ENCODE peak calls at places on chromosomes 5 and 9, in four cellular contexts. One of them, this sample, is unnamed.

GRCh38 chr9:87119328-87119881 is 172.1 kb upstream of the GAS1 start:
- DNase-seq in colonic mucosa: no peak
- DNase-seq in psoas muscle: no peak
- DNase-seq in ovary: no peak
- DNase-seq in this sample: no peak

GRCh38 chr5:176543428-176544182 is 5.5 kb upstream of the CDHR2 start:
- DNase-seq in ovary: peak
- DNase-seq in psoas muscle: peak
- DNase-seq in colonic mucosa: peak
- DNase-seq in this sample: no peak

GRCh38 chr5:128669803-128670202 is 131.8 kb upstream of the FBN2 start:
- DNase-seq in colonic mucosa: no peak
- DNase-seq in psoas muscle: no peak
- DNase-seq in ovary: no peak
- DNase-seq in this sample: no peak

GRCh38 chr5:82222597-82223574 is 55.3 kb downstream of the RPS23 start:
- DNase-seq in colonic mucosa: no peak
- DNase-seq in ovary: no peak
- DNase-seq in psoas muscle: no peak
- DNase-seq in this sample: no peak

GRCh38 chr9:82062245-82062644 is 73.7 kb downstream of the SPATA31D1 start:
- DNase-seq in ovary: no peak
- DNase-seq in psoas muscle: no peak
- DNase-seq in colonic mucosa: no peak
- DNase-seq in this sample: no peak

GRCh38 chr9:35962126-35962906 is 4.4 kb upstream of the OR2S2 start:
- DNase-seq in ovary: no peak
- DNase-seq in psoas muscle: peak
- DNase-seq in colonic mucosa: no peak
- DNase-seq in this sample: no peak

GRCh38 chr9:136046555-136046921 is 48.6 kb downstream of the NACC2 start:
- DNase-seq in ovary: no peak
- DNase-seq in colonic mucosa: no peak
- DNase-seq in psoas muscle: no peak
- DNase-seq in this sample: no peak

GRCh38 chr9:86064220-86064619 is 35.1 kb downstream of the GOLM1 start:
- DNase-seq in colonic mucosa: peak
- DNase-seq in ovary: no peak
- DNase-seq in psoas muscle: no peak
- DNase-seq in this sample: no peak

GRCh38 chr9:109483771-109484442 is 14.2 kb downstream of the PTPN3 start:
- DNase-seq in colonic mucosa: no peak
- DNase-seq in ovary: no peak
- DNase-seq in psoas muscle: peak
- DNase-seq in this sample: no peak

GRCh38 chr5:15489571-15490235 is 10.3 kb upstream of the FBXL7 start:
- DNase-seq in ovary: no peak
- DNase-seq in psoas muscle: no peak
- DNase-seq in colonic mucosa: no peak
- DNase-seq in this sample: no peak

GRCh38 chr5:78720234-78720985 is 71.8 kb upstream of the LHFPL2 start:
- DNase-seq in ovary: no peak
- DNase-seq in psoas muscle: no peak
- DNase-seq in colonic mucosa: peak
- DNase-seq in this sample: no peak

GRCh38 chr5:14871084-14871572 is 450 bp downstream of the ANKH start:
- DNase-seq in colonic mucosa: peak
- DNase-seq in ovary: peak
- DNase-seq in psoas muscle: peak
- DNase-seq in this sample: peak

GRCh38 chr9:21677387-21677786 is 125.0 kb upstream of the MTAP start:
- DNase-seq in colonic mucosa: no peak
- DNase-seq in ovary: no peak
- DNase-seq in psoas muscle: no peak
- DNase-seq in this sample: no peak

GRCh38 chr5:115586525-115587146 is 15.6 kb downstream of the TICAM2 start:
- DNase-seq in colonic mucosa: no peak
- DNase-seq in ovary: no peak
- DNase-seq in psoas muscle: no peak
- DNase-seq in this sample: no peak

GRCh38 chr5:125410501-125411162 is 664.2 kb upstream of the ZNF608 start:
- DNase-seq in psoas muscle: no peak
- DNase-seq in colonic mucosa: no peak
- DNase-seq in ovary: no peak
- DNase-seq in this sample: no peak

GRCh38 chr5:65327582-65327981 is 154.1 kb downstream of the ADAMTS6 start:
- DNase-seq in colonic mucosa: no peak
- DNase-seq in ovary: no peak
- DNase-seq in psoas muscle: no peak
- DNase-seq in this sample: no peak

GRCh38 chr9:86637515-86637914 is 283.3 kb upstream of the TUT7 start:
- DNase-seq in ovary: peak
- DNase-seq in psoas muscle: no peak
- DNase-seq in colonic mucosa: no peak
- DNase-seq in this sample: no peak

GRCh38 chr9:120985759-120986353 is 59.3 kb upstream of the TRAF1 start:
- DNase-seq in psoas muscle: no peak
- DNase-seq in ovary: no peak
- DNase-seq in colonic mucosa: no peak
- DNase-seq in this sample: no peak

GRCh38 chr5:2524620-2525019 is 226.9 kb downstream of the IRX2 start:
- DNase-seq in ovary: no peak
- DNase-seq in colonic mucosa: no peak
- DNase-seq in psoas muscle: no peak
- DNase-seq in this sample: no peak

GRCh38 chr9:36023260-36024048 is 13.3 kb upstream of the RECK start:
- DNase-seq in psoas muscle: peak
- DNase-seq in ovary: peak
- DNase-seq in colonic mucosa: peak
- DNase-seq in this sample: no peak

GRCh38 chr5:177373806-177374205 is 10.4 kb upstream of the SLC34A1 start:
- DNase-seq in colonic mucosa: no peak
- DNase-seq in ovary: no peak
- DNase-seq in psoas muscle: no peak
- DNase-seq in this sample: no peak

GRCh38 chr5:131382407-131383395 is 118.8 kb downstream of the CDC42SE2 start:
- DNase-seq in psoas muscle: no peak
- DNase-seq in colonic mucosa: peak
- DNase-seq in ovary: no peak
- DNase-seq in this sample: no peak

GRCh38 chr9:20838218-20838617 is 154.2 kb downstream of the FOCAD start:
- DNase-seq in colonic mucosa: no peak
- DNase-seq in ovary: no peak
- DNase-seq in psoas muscle: no peak
- DNase-seq in this sample: no peak

GRCh38 chr5:23139338-23140171 is 286.4 kb upstream of the CDH12 start:
- DNase-seq in colonic mucosa: no peak
- DNase-seq in ovary: no peak
- DNase-seq in psoas muscle: no peak
- DNase-seq in this sample: no peak

GRCh38 chr9:70407081-70407503 is 7.4 kb downstream of the KLF9 start:
- DNase-seq in colonic mucosa: no peak
- DNase-seq in psoas muscle: no peak
- DNase-seq in ovary: no peak
- DNase-seq in this sample: no peak

GRCh38 chr5:141100243-141100805 is at the start of gene PCDHB3:
- DNase-seq in ovary: peak
- DNase-seq in colonic mucosa: no peak
- DNase-seq in psoas muscle: peak
- DNase-seq in this sample: no peak

GRCh38 chr9:91803970-91804752 is 145.9 kb downstream of the ROR2 start:
- DNase-seq in colonic mucosa: no peak
- DNase-seq in ovary: no peak
- DNase-seq in psoas muscle: no peak
- DNase-seq in this sample: peak

GRCh38 chr9:9612270-9612669 is 1000.5 kb downstream of the PTPRD start:
- DNase-seq in colonic mucosa: peak
- DNase-seq in psoas muscle: no peak
- DNase-seq in ovary: no peak
- DNase-seq in this sample: no peak

GRCh38 chr9:79292731-79293280 is 279.0 kb upstream of the TLE4 start:
- DNase-seq in ovary: no peak
- DNase-seq in psoas muscle: no peak
- DNase-seq in colonic mucosa: no peak
- DNase-seq in this sample: no peak

GRCh38 chr9:111601237-111602018 is 2.0 kb upstream of the PTGR1 start:
- DNase-seq in ovary: no peak
- DNase-seq in colonic mucosa: no peak
- DNase-seq in psoas muscle: no peak
- DNase-seq in this sample: no peak

GRCh38 chr9:111603041-111603440 is 3.6 kb upstream of the PTGR1 start:
- DNase-seq in colonic mucosa: no peak
- DNase-seq in psoas muscle: no peak
- DNase-seq in ovary: no peak
- DNase-seq in this sample: no peak

GRCh38 chr9:111605041-111605559 is 5.7 kb upstream of the PTGR1 start:
- DNase-seq in colonic mucosa: no peak
- DNase-seq in ovary: no peak
- DNase-seq in psoas muscle: no peak
- DNase-seq in this sample: no peak

GRCh38 chr9:111599948-111600343 is 499 bp upstream of the PTGR1 start:
- DNase-seq in colonic mucosa: no peak
- DNase-seq in ovary: no peak
- DNase-seq in psoas muscle: no peak
- DNase-seq in this sample: no peak

GRCh38 chr9:111604054-111604615 is 4.7 kb upstream of the PTGR1 start:
- DNase-seq in ovary: no peak
- DNase-seq in colonic mucosa: no peak
- DNase-seq in psoas muscle: no peak
- DNase-seq in this sample: no peak
- H3K27ac ChIP-seq in ovary: no peak
- H3K27ac ChIP-seq in colonic mucosa: no peak
- H3K27ac ChIP-seq in psoas muscle: no peak
- H3K27ac ChIP-seq in this sample: no peak

DNA sequence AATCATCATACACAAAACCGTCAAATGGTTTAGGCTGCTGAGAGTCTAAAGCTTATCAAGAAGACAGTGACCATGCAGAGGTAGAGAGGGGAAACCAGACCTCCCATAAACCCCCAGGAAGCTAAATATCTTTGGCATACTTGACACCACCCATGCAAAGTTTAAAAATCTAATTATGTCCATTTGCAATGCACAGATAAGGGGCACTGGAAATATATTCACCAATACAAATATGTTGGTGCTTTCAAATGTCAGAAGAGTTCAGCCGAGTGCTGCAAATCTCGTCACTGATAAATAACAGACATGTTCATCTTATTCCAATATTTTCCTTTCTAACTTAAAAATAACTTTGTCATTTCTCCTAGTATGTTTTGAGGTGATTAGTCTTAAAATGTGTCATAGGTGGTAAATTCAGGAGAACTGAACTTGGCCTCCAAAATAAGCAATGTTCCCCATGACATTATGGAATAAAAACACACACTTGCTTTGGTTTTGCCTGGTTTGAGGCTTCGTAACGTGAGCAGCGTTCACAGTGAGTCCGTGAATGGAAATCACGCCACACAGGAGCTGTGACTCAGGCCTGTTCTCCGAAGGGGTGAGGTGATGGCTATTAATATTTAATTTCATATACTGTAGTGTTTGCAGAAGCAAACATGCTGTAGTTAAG is 182.2 kb downstream of the AOPEP start:
- DNase-seq in ovary: no peak
- DNase-seq in psoas muscle: no peak
- DNase-seq in colonic mucosa: no peak
- DNase-seq in this sample: no peak
- H3K27ac ChIP-seq in ovary: no peak
- H3K27ac ChIP-seq in psoas muscle: peak
- H3K27ac ChIP-seq in colonic mucosa: no peak
- H3K27ac ChIP-seq in this sample: peak

DNA sequence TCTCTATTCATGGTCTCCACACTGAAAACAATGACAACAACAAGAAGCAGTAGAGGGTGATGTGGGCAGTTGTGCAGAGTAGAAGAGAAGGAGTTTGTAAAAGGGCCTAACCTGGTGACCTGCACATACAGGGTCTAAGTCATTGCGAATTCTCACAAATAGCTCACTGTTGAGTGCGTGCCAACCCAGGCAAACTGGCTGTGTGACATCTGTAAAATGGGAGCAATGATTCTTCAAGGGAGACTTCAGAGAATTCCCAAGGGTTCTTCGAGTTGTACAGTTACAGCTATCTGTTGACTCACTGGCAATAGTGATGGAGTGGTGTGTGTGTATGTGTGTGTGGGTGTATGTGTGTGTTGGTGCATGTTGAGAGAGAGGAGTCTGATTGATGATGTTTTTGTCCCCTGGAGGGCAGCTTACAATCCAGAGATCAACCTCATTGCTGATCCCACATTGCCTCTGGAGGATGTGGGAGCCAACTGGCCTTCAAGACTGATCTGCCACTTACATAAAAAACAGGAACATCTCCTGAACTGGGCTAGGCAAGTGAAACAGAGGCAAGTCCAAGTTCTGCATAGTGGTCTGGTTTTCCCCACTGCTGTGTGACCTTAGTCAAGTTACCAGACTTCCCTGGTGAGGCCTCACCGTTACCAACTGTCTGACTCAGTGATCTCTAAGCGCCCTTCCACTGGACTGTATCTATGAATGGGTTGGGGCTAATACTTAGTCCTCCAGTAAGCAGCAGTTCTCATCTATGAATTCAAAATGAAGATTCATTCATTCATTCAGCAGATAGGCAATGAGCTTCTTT is 3.1 kb downstream of the FAT2 start:
- DNase-seq in colonic mucosa: no peak
- DNase-seq in ovary: no peak
- DNase-seq in psoas muscle: no peak
- DNase-seq in this sample: no peak
- H3K27ac ChIP-seq in colonic mucosa: no peak
- H3K27ac ChIP-seq in ovary: no peak
- H3K27ac ChIP-seq in psoas muscle: no peak
- H3K27ac ChIP-seq in this sample: no peak

GRCh38 chr5:139878093-139878492 is 82.5 kb downstream of the PSD2 start:
- DNase-seq in colonic mucosa: no peak
- DNase-seq in psoas muscle: no peak
- DNase-seq in ovary: no peak
- DNase-seq in this sample: no peak

GRCh38 chr5:139872052-139872766 is 76.6 kb downstream of the PSD2 start:
- DNase-seq in ovary: no peak
- DNase-seq in psoas muscle: no peak
- DNase-seq in colonic mucosa: no peak
- DNase-seq in this sample: no peak

GRCh38 chr5:139877129-139877597 is 81.6 kb downstream of the PSD2 start:
- DNase-seq in ovary: no peak
- DNase-seq in psoas muscle: no peak
- DNase-seq in colonic mucosa: no peak
- DNase-seq in this sample: no peak

GRCh38 chr5:139873033-139873794 is 77.6 kb downstream of the PSD2 start:
- DNase-seq in ovary: no peak
- DNase-seq in colonic mucosa: no peak
- DNase-seq in psoas muscle: no peak
- DNase-seq in this sample: no peak

DNA sequence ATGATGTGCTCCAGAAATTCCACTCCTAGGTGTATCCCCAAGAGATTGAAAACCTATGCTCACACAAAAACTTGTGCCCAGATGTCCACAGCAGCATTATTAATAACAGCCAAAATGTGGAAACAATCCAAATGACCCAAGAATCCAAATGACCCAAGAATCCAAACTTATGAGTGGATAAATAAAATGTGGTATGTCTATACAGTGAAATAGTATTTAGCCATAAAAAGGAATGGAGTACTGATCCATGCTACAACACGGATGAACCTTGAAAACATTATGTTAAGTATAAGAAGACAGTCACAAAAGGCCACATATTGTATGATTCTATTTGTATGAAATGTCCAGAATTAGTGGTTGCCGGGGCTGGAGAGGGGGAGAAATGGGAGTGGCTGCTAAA is 80.3 kb downstream of the PSD2 start:
- DNase-seq in psoas muscle: no peak
- DNase-seq in ovary: no peak
- DNase-seq in colonic mucosa: no peak
- DNase-seq in this sample: no peak
- H3K27ac ChIP-seq in psoas muscle: no peak
- H3K27ac ChIP-seq in ovary: no peak
- H3K27ac ChIP-seq in colonic mucosa: no peak
- H3K27ac ChIP-seq in this sample: no peak